ENCODE peak calls at places on chromosomes 1 and 21, in six cellular contexts. I, C, A, X, H and E are unnamed samples.

GRCh38 chr1:27971674-27972073 is 11.9 kb downstream of the XKR8 start:
- DNase-seq in I (no peak), C (no peak), A (peak; percentile 27), X (no peak), H (peak; percentile 48), E (no peak)

GRCh38 chr1:228197555-228198147 is 10.2 kb upstream of the OBSCN start:
- DNase-seq in I (no peak), C (no peak), A (no peak), X (no peak), H (no peak), E (no peak)

GRCh38 chr1:158939180-158939579 is 7.8 kb downstream of the PYHIN1 start:
- DNase-seq in I (no peak), C (no peak), A (no peak), X (no peak), H (no peak), E (no peak)

GRCh38 chr1:16162163-16162822 is 6.4 kb upstream of the EPHA2 start:
- DNase-seq in I (no peak), C (peak; percentile 73), A (no peak), X (no peak), H (no peak), E (peak; percentile 80)

GRCh38 chr21:31220567-31220966 is 123.5 kb downstream of the TIAM1 start:
- DNase-seq in I (no peak), C (no peak), A (peak; percentile 90), X (peak; percentile 72), H (no peak), E (peak; percentile 58)

GRCh38 chr21:45575993-45576837 is 34.0 kb upstream of the SLC19A1 start:
- DNase-seq in I (no peak), C (no peak), A (no peak), X (no peak), H (peak; percentile 30), E (no peak)

GRCh38 chr1:46204406-46204742 is 1.2 kb downstream of the LURAP1 start:
- DNase-seq in I (no peak), C (no peak), A (peak; percentile 6), X (no peak), H (peak; percentile 9), E (no peak)

GRCh38 chr1:19402031-19402430 is 83.3 kb downstream of the CAPZB start:
- DNase-seq in I (no peak), C (no peak), A (no peak), X (no peak), H (no peak), E (no peak)

GRCh38 chr1:172914517-172915144 is 136.1 kb downstream of the TNFSF18 start:
- DNase-seq in I (no peak), C (no peak), A (peak; percentile 72), X (peak; percentile 99), H (no peak), E (no peak)

GRCh38 chr1:89873757-89874156 is 52.9 kb downstream of the LRRC8D start:
- DNase-seq in I (no peak), C (no peak), A (peak; percentile 82), X (no peak), H (peak; percentile 7), E (no peak)

GRCh38 chr1:212667223-212668139 is 32.2 kb downstream of the BATF3 start:
- DNase-seq in I (peak; percentile 10), C (no peak), A (peak; percentile 98), X (peak; percentile 98), H (peak; percentile 92), E (no peak)
- H3K9ac ChIP-seq in I (no peak overlapping the region), C (no peak overlapping the region), A (peak overlapping the region; percentile 83), X (peak overlapping the region; percentile 49), H (peak overlapping the region; percentile 78), E (no peak overlapping the region)

DNA sequence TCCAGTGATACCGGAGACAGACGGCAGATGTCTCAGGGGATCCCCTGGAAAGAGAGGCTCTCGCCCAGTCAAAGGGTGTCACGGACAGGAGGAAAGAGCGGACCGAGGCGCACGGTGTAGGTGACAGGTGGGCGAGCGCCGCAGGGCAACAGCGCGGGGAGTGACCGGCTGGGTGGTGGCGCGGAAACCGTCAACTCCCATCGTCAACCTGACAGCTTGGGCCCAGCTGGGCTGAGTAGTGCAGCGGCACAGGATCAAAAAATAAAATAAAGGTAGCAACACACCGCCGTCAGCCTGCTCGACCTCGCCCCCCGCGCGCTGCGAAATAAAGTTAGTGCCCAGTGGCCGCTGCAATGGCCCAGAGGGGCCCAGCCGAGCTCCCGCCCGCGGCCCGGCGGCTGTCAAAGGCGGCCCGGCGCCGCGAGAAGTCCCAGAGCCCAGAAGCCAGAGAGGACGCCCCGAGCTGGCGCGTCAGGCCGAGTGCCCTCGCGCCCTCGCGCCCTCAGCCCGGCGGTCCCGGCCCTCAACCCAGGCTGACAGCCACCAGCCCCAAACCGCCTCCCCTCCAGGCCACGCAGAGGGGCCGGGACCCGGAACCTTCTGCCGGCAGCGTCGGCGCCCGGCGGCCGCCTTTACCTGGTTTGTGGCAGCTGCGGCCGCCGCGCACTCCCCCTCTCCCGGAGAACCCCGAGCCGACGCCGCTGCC is at the start of gene LYST:
- DNase-seq in I (no peak), C (peak; percentile 75), A (peak; percentile 78), X (peak; percentile 47), H (peak; percentile 65), E (peak; percentile 71)
- H3K4me1 ChIP-seq in I (peaks cover 20% of the 10 kb centered on the region), C (peaks cover 3% of the 10 kb centered on the region), A (peaks cover 15% of the 10 kb centered on the region), X (peaks cover 21% of the 10 kb centered on the region), H (no peaks in the 10 kb centered on the region), E (peaks cover 11% of the 10 kb centered on the region)

GRCh38 chr1:41534181-41535076 is 49.9 kb upstream of the EDN2 start:
- DNase-seq in I (no peak), C (no peak), A (no peak), X (no peak), H (no peak), E (no peak)
- TF ChIP-seq EZH2phosphoT487 in I (no peak), C (no peak), A (no peak), X (no peak), H (no peak), E (no peak)

GRCh38 chr1:2393471-2393877 is 1.8 kb downstream of the RER1 start:
- DNase-seq in I (no peak), C (no peak), A (no peak), X (no peak), H (no peak), E (no peak)
- H3K9ac ChIP-seq in I (peak overlapping the region; percentile 88), C (no peak overlapping the region), A (peak overlapping the region; percentile 89), X (peak overlapping the region; percentile 96), H (no peak overlapping the region), E (no peak overlapping the region)

GRCh38 chr1:223183268-223183862 is 40.3 kb upstream of the TLR5 start:
- DNase-seq in I (no peak), C (no peak), A (peak; percentile 82), X (peak; percentile 67), H (no peak), E (no peak)
- H3K4me1 ChIP-seq in I (no peaks in the 10 kb centered on the region), C (no peaks in the 10 kb centered on the region), A (peaks cover 28% of the 10 kb centered on the region), X (peaks cover 12% of the 10 kb centered on the region), H (no peaks in the 10 kb centered on the region), E (peaks cover 16% of the 10 kb centered on the region)

GRCh38 chr1:151641229-151641628 is 29.4 kb downstream of the SNX27 start:
- DNase-seq in I (no peak), C (no peak), A (no peak), X (peak; percentile 61), H (no peak), E (no peak)
- TF ChIP-seq EZH2phosphoT487 in I (no peak), C (no peak), A (no peak), X (no peak), H (no peak), E (no peak)

DNA sequence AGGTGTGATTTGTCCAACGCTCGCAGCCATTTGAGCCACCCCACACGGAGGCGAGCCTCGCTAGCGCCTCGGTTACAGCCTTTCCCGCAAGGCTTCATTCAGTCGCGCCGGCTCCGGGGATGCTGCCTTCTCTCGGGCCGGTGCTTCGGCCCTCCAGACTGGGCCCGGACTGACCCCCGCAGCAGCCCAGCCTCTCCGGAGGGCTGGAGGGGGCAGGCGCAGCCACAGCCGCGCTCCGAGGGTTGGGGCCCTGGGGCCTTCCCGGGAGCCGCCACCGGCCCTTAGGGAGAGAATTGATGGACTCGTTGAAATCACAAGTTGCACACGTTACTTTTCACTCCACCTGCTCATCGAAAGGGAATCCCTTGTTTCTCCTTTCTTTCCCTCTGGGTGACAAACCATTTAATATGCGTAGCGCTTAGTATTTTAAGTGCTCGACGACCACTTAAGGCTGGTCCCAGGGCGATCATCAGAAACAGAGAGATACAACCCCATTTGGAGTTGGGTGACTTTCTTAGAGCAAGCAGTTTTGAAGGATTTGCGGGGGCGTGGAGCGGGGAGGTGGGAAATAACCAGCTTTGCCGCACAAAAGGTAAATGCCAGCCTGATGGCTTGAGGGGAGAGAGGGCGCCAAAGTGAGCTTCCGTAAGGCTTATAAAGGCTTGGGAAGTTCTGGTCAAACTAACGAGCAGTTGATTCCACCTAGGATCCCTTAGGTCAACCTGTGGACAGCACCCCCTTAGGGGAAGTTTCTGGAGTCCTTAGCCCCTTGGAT is 24.6 kb upstream of the ENAH start:
- DNase-seq in I (no peak), C (no peak), A (no peak), X (no peak), H (no peak), E (peak; percentile 69)
- H3K9ac ChIP-seq in I (no peak overlapping the region), C (no peak overlapping the region), A (no peak overlapping the region), X (no peak overlapping the region), H (no peak overlapping the region), E (no peak overlapping the region)

DNA sequence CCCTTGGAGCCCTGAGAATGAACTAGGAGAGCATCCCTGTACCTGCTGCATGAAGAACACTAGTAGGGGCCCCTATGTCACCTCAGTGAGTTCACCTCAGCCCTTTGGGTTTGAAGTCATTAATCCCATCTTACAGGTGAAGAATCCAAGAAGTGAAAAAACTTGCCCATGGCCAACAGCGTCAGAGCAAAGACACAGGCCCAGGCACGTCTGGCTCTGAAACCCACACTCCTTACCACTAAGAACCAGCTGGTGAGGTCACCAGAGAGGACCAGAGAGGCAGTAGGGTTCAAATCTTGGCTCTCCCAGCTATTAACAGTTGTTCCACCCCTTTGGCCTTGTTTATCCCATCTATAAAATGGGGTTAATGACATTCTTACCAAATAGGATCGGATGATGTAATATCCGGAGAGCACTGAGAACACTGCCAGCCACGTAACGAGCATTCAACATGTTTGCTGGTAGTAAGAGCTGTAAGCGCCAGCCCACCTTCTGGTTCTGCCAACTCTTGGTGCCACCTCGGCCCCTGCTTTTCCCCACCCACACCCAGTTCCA is 8.8 kb downstream of the MATN1 start:
- DNase-seq in I (no peak), C (no peak), A (no peak), X (no peak), H (no peak), E (no peak)
- H3K4me1 ChIP-seq in I (peaks cover 21% of the 10 kb centered on the region), C (peaks cover 4% of the 10 kb centered on the region), A (peaks cover 3% of the 10 kb centered on the region), X (peaks cover 9% of the 10 kb centered on the region), H (peaks cover 3% of the 10 kb centered on the region), E (peaks cover 6% of the 10 kb centered on the region)

GRCh38 chr1:178619523-178619922 is 105.5 kb upstream of the RALGPS2 start:
- DNase-seq in I (no peak), C (no peak), A (no peak), X (no peak), H (no peak), E (no peak)
- TF ChIP-seq EZH2phosphoT487 in I (no peak), C (no peak), A (no peak), X (no peak), H (no peak), E (no peak)